ENCODE peak calls at places on chromosomes 3 and 15, in four cellular contexts. One of them, this sample, is unnamed.

GRCh38 chr15:89140595-89140994 is 52.3 kb downstream of the ABHD2 start:
- DNase-seq in occipital lobe: no peak
- DNase-seq in iris pigment epithelial cell: no peak
- DNase-seq in activated CD4-positive, alpha-beta T cell treated with anti-CD3 and anti-CD28 coated beads for 36 hours: no peak
- DNase-seq in this sample: no peak

GRCh38 chr3:152298393-152299242 is 29.9 kb downstream of the MBNL1 start:
- DNase-seq in occipital lobe: peak
- DNase-seq in iris pigment epithelial cell: peak
- DNase-seq in activated CD4-positive, alpha-beta T cell treated with anti-CD3 and anti-CD28 coated beads for 36 hours: peak
- DNase-seq in this sample: peak

GRCh38 chr3:158167737-158168469 is 58.0 kb downstream of the RSRC1 start:
- DNase-seq in occipital lobe: no peak
- DNase-seq in iris pigment epithelial cell: peak
- DNase-seq in activated CD4-positive, alpha-beta T cell treated with anti-CD3 and anti-CD28 coated beads for 36 hours: peak
- DNase-seq in this sample: no peak

GRCh38 chr3:30319713-30320112 is 286.7 kb upstream of the TGFBR2 start:
- DNase-seq in occipital lobe: no peak
- DNase-seq in iris pigment epithelial cell: peak
- DNase-seq in activated CD4-positive, alpha-beta T cell treated with anti-CD3 and anti-CD28 coated beads for 36 hours: peak
- DNase-seq in this sample: peak

GRCh38 chr15:70284438-70285214 is 186.9 kb upstream of the TLE3 start:
- DNase-seq in occipital lobe: no peak
- DNase-seq in iris pigment epithelial cell: no peak
- DNase-seq in activated CD4-positive, alpha-beta T cell treated with anti-CD3 and anti-CD28 coated beads for 36 hours: no peak
- DNase-seq in this sample: peak

GRCh38 chr15:38671675-38672141 is 107.1 kb upstream of the RASGRP1 start:
- DNase-seq in occipital lobe: no peak
- DNase-seq in iris pigment epithelial cell: no peak
- DNase-seq in activated CD4-positive, alpha-beta T cell treated with anti-CD3 and anti-CD28 coated beads for 36 hours: peak
- DNase-seq in this sample: peak

GRCh38 chr3:5051772-5052171 is 70.3 kb upstream of the ARL8B start:
- DNase-seq in occipital lobe: no peak
- DNase-seq in iris pigment epithelial cell: peak
- DNase-seq in activated CD4-positive, alpha-beta T cell treated with anti-CD3 and anti-CD28 coated beads for 36 hours: peak
- DNase-seq in this sample: peak

GRCh38 chr15:93247466-93248121 is 158.6 kb upstream of the RGMA start:
- DNase-seq in occipital lobe: no peak
- DNase-seq in iris pigment epithelial cell: no peak
- DNase-seq in activated CD4-positive, alpha-beta T cell treated with anti-CD3 and anti-CD28 coated beads for 36 hours: peak
- DNase-seq in this sample: peak

GRCh38 chr3:65177879-65178484 is 490.2 kb upstream of the ADAMTS9 start:
- DNase-seq in occipital lobe: no peak
- DNase-seq in iris pigment epithelial cell: no peak
- DNase-seq in activated CD4-positive, alpha-beta T cell treated with anti-CD3 and anti-CD28 coated beads for 36 hours: no peak
- DNase-seq in this sample: no peak

GRCh38 chr15:45027220-45027619 is 4.2 kb downstream of the SORD start:
- DNase-seq in occipital lobe: no peak
- DNase-seq in iris pigment epithelial cell: no peak
- DNase-seq in activated CD4-positive, alpha-beta T cell treated with anti-CD3 and anti-CD28 coated beads for 36 hours: no peak
- DNase-seq in this sample: no peak

GRCh38 chr3:112086018-112086854 is at the start of gene C3orf52:
- DNase-seq in occipital lobe: peak
- DNase-seq in iris pigment epithelial cell: peak
- DNase-seq in activated CD4-positive, alpha-beta T cell treated with anti-CD3 and anti-CD28 coated beads for 36 hours: peak
- DNase-seq in this sample: peak

GRCh38 chr15:99777144-99777543 is 43.9 kb upstream of the LYSMD4 start:
- DNase-seq in occipital lobe: no peak
- DNase-seq in iris pigment epithelial cell: no peak
- DNase-seq in activated CD4-positive, alpha-beta T cell treated with anti-CD3 and anti-CD28 coated beads for 36 hours: no peak
- DNase-seq in this sample: no peak

GRCh38 chr3:111103807-111104206 is 32.2 kb downstream of the NECTIN3 start:
- DNase-seq in occipital lobe: no peak
- DNase-seq in iris pigment epithelial cell: peak
- DNase-seq in activated CD4-positive, alpha-beta T cell treated with anti-CD3 and anti-CD28 coated beads for 36 hours: no peak
- DNase-seq in this sample: no peak

GRCh38 chr3:12986031-12986430 is 87.2 kb downstream of the IQSEC1 start:
- DNase-seq in occipital lobe: no peak
- DNase-seq in iris pigment epithelial cell: no peak
- DNase-seq in activated CD4-positive, alpha-beta T cell treated with anti-CD3 and anti-CD28 coated beads for 36 hours: no peak
- DNase-seq in this sample: no peak

GRCh38 chr15:73851679-73852078 is 21.7 kb upstream of the TBC1D21 start:
- DNase-seq in occipital lobe: no peak
- DNase-seq in iris pigment epithelial cell: peak
- DNase-seq in activated CD4-positive, alpha-beta T cell treated with anti-CD3 and anti-CD28 coated beads for 36 hours: peak
- DNase-seq in this sample: peak

GRCh38 chr3:134299185-134299887 is 48.7 kb upstream of the RYK start:
- DNase-seq in occipital lobe: no peak
- DNase-seq in iris pigment epithelial cell: peak
- DNase-seq in activated CD4-positive, alpha-beta T cell treated with anti-CD3 and anti-CD28 coated beads for 36 hours: no peak
- DNase-seq in this sample: no peak